ENCODE peak calls at places on chromosomes 1 and 21, in four cellular contexts. Y is caudate nucleus; W is A673; K is activated CD4-positive, alpha-beta T cell treated with anti-CD3 and anti-CD28 coated beads, Interleukin-2, amount 50 U/mL, for 1 hour. Q is an unnamed sample.

GRCh38 chr1:226790545-226791181 is 51.6 kb upstream of the ITPKB start:
- DNase-seq in Y (no peak), W (no peak), K (no peak), Q (no peak)

GRCh38 chr1:163195728-163196448 is 6.8 kb downstream of the RGS5 start:
- DNase-seq in W (peak), Y (no peak), K (no peak), Q (no peak)

GRCh38 chr1:56799605-56800398 is 19.4 kb downstream of the FYB2 start:
- DNase-seq in Y (no peak), K (no peak), W (no peak), Q (no peak)

GRCh38 chr1:152658649-152659048 is 4.5 kb upstream of the LCE2D start:
- DNase-seq in W (no peak), Y (no peak), K (no peak), Q (no peak)

GRCh38 chr21:43864806-43865470 is at the start of gene AGPAT3:
- DNase-seq in W (peak), Y (no peak), K (peak), Q (peak)

GRCh38 chr1:197041486-197042353 is 25.3 kb downstream of the F13B start:
- DNase-seq in W (no peak), K (no peak), Y (no peak), Q (no peak)

GRCh38 chr1:206839857-206840256 is 25.6 kb upstream of the IL20 start:
- DNase-seq in Y (no peak), W (no peak), K (no peak), Q (no peak)

GRCh38 chr1:53959664-53960250 is 13.6 kb downstream of the LRRC42 start:
- DNase-seq in Y (no peak), W (no peak), K (no peak), Q (no peak)

GRCh38 chr1:153683853-153684252 is 5.4 kb downstream of the NPR1 start:
- DNase-seq in K (no peak), Y (no peak), W (no peak), Q (no peak)

GRCh38 chr1:236159704-236160539 is 17.6 kb downstream of the GPR137B start:
- DNase-seq in W (no peak), Y (no peak), K (no peak), Q (no peak)

GRCh38 chr21:37921091-37921490 is 4.8 kb upstream of the KCNJ6 start:
- DNase-seq in K (no peak), Y (no peak), W (no peak), Q (no peak)

Q was measured in CD8-positive, alpha-beta T cell.